ENCODE peak calls at places on chromosomes 12 and 14, in nine cellular contexts. One of them, this sample, is unnamed. For H3K27me3, the result is how much of the 10 kb centered on the place peaks cover.

GRCh38 chr12:48937170-48937569 is 11.9 kb upstream of the FKBP11 start:
- DNase-seq in heart left ventricle: no peak
- DNase-seq in breast epithelium: no peak
- DNase-seq in sigmoid colon: no peak
- DNase-seq in IMR-90: no peak
- DNase-seq in GM23338: peak
- DNase-seq in pancreas: no peak
- DNase-seq in endodermal cell: peak
- DNase-seq in lower lobe of right lung: no peak
- DNase-seq in this sample: no peak

GRCh38 chr14:102556098-102556677 is 36.3 kb upstream of the RCOR1 start:
- DNase-seq in heart left ventricle: no peak
- DNase-seq in breast epithelium: no peak
- DNase-seq in sigmoid colon: no peak
- DNase-seq in IMR-90: no peak
- DNase-seq in GM23338: no peak
- DNase-seq in pancreas: peak
- DNase-seq in endodermal cell: peak
- DNase-seq in lower lobe of right lung: no peak
- DNase-seq in this sample: no peak

GRCh38 chr14:100698066-100698465 is 28.6 kb upstream of the DLK1 start:
- DNase-seq in heart left ventricle: no peak
- DNase-seq in breast epithelium: no peak
- DNase-seq in sigmoid colon: no peak
- DNase-seq in IMR-90: no peak
- DNase-seq in GM23338: no peak
- DNase-seq in pancreas: peak
- DNase-seq in endodermal cell: no peak
- DNase-seq in lower lobe of right lung: no peak
- DNase-seq in this sample: no peak

GRCh38 chr12:130804216-130804615 is 34.8 kb downstream of the STX2 start:
- DNase-seq in heart left ventricle: no peak
- DNase-seq in breast epithelium: no peak
- DNase-seq in sigmoid colon: no peak
- DNase-seq in IMR-90: peak
- DNase-seq in GM23338: no peak
- DNase-seq in pancreas: no peak
- DNase-seq in endodermal cell: no peak
- DNase-seq in lower lobe of right lung: no peak
- DNase-seq in this sample: no peak

GRCh38 chr12:86137936-86138335 is 118.3 kb downstream of the MGAT4C start:
- DNase-seq in heart left ventricle: no peak
- DNase-seq in breast epithelium: no peak
- DNase-seq in sigmoid colon: no peak
- DNase-seq in IMR-90: peak
- DNase-seq in GM23338: no peak
- DNase-seq in pancreas: no peak
- DNase-seq in endodermal cell: no peak
- DNase-seq in lower lobe of right lung: no peak
- DNase-seq in this sample: no peak

GRCh38 chr14:102589761-102590290 is 2.6 kb upstream of the RCOR1 start:
- DNase-seq in heart left ventricle: no peak
- DNase-seq in breast epithelium: no peak
- DNase-seq in sigmoid colon: no peak
- DNase-seq in IMR-90: no peak
- DNase-seq in GM23338: peak
- DNase-seq in pancreas: no peak
- DNase-seq in endodermal cell: no peak
- DNase-seq in lower lobe of right lung: no peak
- DNase-seq in this sample: no peak

GRCh38 chr14:22819191-22819988 is 4.2 kb upstream of the SLC7A7 start:
- DNase-seq in heart left ventricle: peak
- DNase-seq in breast epithelium: no peak
- DNase-seq in sigmoid colon: peak
- DNase-seq in IMR-90: peak
- DNase-seq in GM23338: peak
- DNase-seq in pancreas: peak
- DNase-seq in endodermal cell: peak
- DNase-seq in lower lobe of right lung: no peak
- DNase-seq in this sample: peak

GRCh38 chr12:57452181-57452936 is 2.7 kb upstream of the INHBE start:
- DNase-seq in heart left ventricle: peak
- DNase-seq in breast epithelium: no peak
- DNase-seq in sigmoid colon: no peak
- DNase-seq in IMR-90: peak
- DNase-seq in GM23338: peak
- DNase-seq in pancreas: no peak
- DNase-seq in endodermal cell: peak
- DNase-seq in lower lobe of right lung: no peak
- DNase-seq in this sample: no peak

GRCh38 chr12:115776399-115776798 is 501.1 kb downstream of the MED13L start:
- DNase-seq in heart left ventricle: no peak
- DNase-seq in breast epithelium: no peak
- DNase-seq in sigmoid colon: no peak
- DNase-seq in IMR-90: no peak
- DNase-seq in GM23338: no peak
- DNase-seq in pancreas: no peak
- DNase-seq in endodermal cell: no peak
- DNase-seq in lower lobe of right lung: no peak
- DNase-seq in this sample: no peak

GRCh38 chr12:51752490-51752889 is 96.0 kb downstream of the FIGNL2 start:
- DNase-seq in heart left ventricle: peak
- DNase-seq in breast epithelium: peak
- DNase-seq in sigmoid colon: peak
- DNase-seq in IMR-90: peak
- DNase-seq in GM23338: no peak
- DNase-seq in pancreas: no peak
- DNase-seq in endodermal cell: peak
- DNase-seq in lower lobe of right lung: peak
- DNase-seq in this sample: peak

GRCh38 chr12:109433618-109434017 is 43.5 kb downstream of the KCTD10 start:
- DNase-seq in heart left ventricle: peak
- DNase-seq in breast epithelium: no peak
- DNase-seq in sigmoid colon: no peak
- DNase-seq in IMR-90: no peak
- DNase-seq in GM23338: peak
- DNase-seq in pancreas: no peak
- DNase-seq in endodermal cell: peak
- DNase-seq in lower lobe of right lung: no peak
- DNase-seq in this sample: peak
- TF ChIP-seq CTCF in heart left ventricle: no peak
- TF ChIP-seq CTCF in breast epithelium: no peak
- TF ChIP-seq CTCF in sigmoid colon: peak
- TF ChIP-seq CTCF in IMR-90: no peak
- TF ChIP-seq CTCF in GM23338: peak
- TF ChIP-seq CTCF in pancreas: no peak
- TF ChIP-seq CTCF in endodermal cell: peak
- TF ChIP-seq CTCF in lower lobe of right lung: peak
- TF ChIP-seq CTCF in this sample: no peak

GRCh38 chr12:6961695-6962284 is 8.7 kb downstream of the PHB2 start:
- DNase-seq in heart left ventricle: peak
- DNase-seq in breast epithelium: peak
- DNase-seq in sigmoid colon: peak
- DNase-seq in IMR-90: peak
- DNase-seq in GM23338: peak
- DNase-seq in pancreas: peak
- DNase-seq in endodermal cell: peak
- DNase-seq in lower lobe of right lung: peak
- DNase-seq in this sample: peak
- H3K27me3 ChIP-seq in heart left ventricle: under half
- H3K27me3 ChIP-seq in breast epithelium: under half
- H3K27me3 ChIP-seq in sigmoid colon: under half
- H3K27me3 ChIP-seq in IMR-90: under half
- H3K27me3 ChIP-seq in GM23338: under half
- H3K27me3 ChIP-seq in pancreas: under half
- H3K27me3 ChIP-seq in endodermal cell: under half
- H3K27me3 ChIP-seq in lower lobe of right lung: under half
- H3K27me3 ChIP-seq in this sample: under half

DNA sequence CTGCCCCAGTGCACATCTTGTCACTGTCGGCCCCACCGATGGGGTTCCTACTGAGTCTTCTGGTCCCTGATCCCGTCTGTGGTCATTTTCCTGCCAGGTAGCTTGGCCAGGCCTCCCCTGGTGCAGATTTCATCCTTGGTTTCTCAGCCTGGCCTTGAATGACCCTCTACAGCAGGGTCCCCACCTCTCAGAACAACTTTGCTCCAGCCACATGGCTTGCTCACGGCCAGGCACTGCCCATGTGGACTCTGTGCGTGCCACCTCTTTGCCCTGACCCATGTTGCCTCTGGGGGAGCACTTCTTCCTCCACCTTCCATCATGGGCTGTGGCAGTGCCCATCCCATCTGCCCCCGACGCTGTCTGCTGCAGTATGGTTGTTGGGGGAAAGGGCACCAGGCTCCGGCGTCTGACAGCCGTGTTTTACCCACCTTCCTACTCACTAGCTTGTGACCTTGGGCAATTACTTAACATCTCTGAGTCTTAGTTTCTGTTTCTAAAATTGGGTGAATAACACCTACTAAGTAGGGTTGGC is 2.0 kb upstream of the PTPN6 start:
- DNase-seq in heart left ventricle: no peak
- DNase-seq in breast epithelium: no peak
- DNase-seq in sigmoid colon: no peak
- DNase-seq in IMR-90: no peak
- DNase-seq in GM23338: no peak
- DNase-seq in pancreas: peak
- DNase-seq in endodermal cell: no peak
- DNase-seq in lower lobe of right lung: peak
- DNase-seq in this sample: no peak
- TF ChIP-seq CTCF in heart left ventricle: no peak
- TF ChIP-seq CTCF in breast epithelium: no peak
- TF ChIP-seq CTCF in sigmoid colon: no peak
- TF ChIP-seq CTCF in IMR-90: no peak
- TF ChIP-seq CTCF in GM23338: no peak
- TF ChIP-seq CTCF in pancreas: no peak
- TF ChIP-seq CTCF in endodermal cell: peak
- TF ChIP-seq CTCF in lower lobe of right lung: peak
- TF ChIP-seq CTCF in this sample: no peak

DNA sequence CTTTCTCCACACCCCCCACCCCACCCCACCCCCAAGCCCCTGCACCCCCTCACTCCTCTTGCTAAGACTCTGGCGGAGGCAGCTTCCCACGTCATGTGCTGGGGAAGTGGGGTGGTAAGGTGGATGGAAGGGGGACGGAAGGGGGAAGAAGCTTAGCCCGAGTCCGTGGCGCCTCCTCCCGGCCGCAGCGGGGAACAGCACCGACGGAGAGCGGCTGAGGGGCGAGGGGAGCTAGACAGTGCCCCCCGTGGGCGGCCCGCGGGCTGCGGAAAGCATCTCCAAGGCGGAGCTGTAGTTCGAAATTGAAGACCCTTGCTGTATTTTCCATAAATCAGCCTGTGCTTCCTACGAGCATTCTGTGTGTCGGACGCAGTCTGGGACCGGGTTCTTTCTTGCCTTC is 608 bp upstream of the GRIN2B start:
- DNase-seq in heart left ventricle: no peak
- DNase-seq in breast epithelium: no peak
- DNase-seq in sigmoid colon: no peak
- DNase-seq in IMR-90: no peak
- DNase-seq in GM23338: peak
- DNase-seq in pancreas: no peak
- DNase-seq in endodermal cell: peak
- DNase-seq in lower lobe of right lung: no peak
- DNase-seq in this sample: no peak
- H3K27me3 ChIP-seq in heart left ventricle: half or more
- H3K27me3 ChIP-seq in breast epithelium: under half
- H3K27me3 ChIP-seq in sigmoid colon: under half
- H3K27me3 ChIP-seq in IMR-90: under half
- H3K27me3 ChIP-seq in GM23338: under half
- H3K27me3 ChIP-seq in pancreas: under half
- H3K27me3 ChIP-seq in endodermal cell: half or more
- H3K27me3 ChIP-seq in lower lobe of right lung: half or more
- H3K27me3 ChIP-seq in this sample: under half

DNA sequence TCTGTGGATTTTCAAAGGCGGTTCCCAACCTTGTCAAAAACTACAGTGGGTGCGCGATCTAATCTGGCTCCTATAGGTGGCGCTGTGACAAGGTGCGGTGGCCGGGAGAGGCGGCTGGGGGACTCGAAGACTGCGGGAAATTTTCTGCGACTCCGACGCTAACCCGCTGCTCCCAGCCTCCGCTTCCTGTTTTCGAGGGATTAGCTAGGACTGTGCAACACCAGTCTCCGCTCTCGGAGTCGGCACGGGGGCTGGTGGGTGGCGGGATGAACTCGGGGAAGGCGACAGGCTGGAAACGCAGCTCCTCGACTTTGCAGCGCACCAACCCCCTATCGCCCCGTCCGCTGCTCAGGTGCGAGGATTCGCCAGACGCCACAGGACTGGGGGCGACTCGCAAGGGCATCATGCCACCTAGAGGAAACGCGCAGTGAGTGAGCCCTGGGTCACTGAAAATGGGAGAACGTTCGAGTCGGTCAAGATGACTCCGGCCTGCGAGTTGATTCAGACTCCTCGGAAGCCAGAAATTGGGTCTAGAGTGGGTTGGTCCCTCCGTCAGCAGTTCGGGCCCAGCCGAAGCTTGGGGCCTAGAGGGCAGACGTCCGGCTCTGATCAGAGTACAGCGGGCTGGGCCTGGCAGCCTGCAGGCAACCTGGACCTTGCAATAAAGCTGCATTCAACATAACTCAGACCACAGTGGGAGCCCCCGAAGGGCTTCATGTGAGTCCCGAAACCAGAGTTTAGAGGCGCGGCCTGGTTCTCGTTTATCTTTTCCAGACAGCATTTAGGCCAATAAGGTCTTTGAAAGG is 5.5 kb upstream of the PAX9 start:
- DNase-seq in heart left ventricle: no peak
- DNase-seq in breast epithelium: no peak
- DNase-seq in sigmoid colon: no peak
- DNase-seq in IMR-90: no peak
- DNase-seq in GM23338: peak
- DNase-seq in pancreas: peak
- DNase-seq in endodermal cell: peak
- DNase-seq in lower lobe of right lung: no peak
- DNase-seq in this sample: peak
- TF ChIP-seq CTCF in heart left ventricle: peak
- TF ChIP-seq CTCF in breast epithelium: no peak
- TF ChIP-seq CTCF in sigmoid colon: no peak
- TF ChIP-seq CTCF in IMR-90: peak
- TF ChIP-seq CTCF in GM23338: peak
- TF ChIP-seq CTCF in pancreas: peak
- TF ChIP-seq CTCF in endodermal cell: peak
- TF ChIP-seq CTCF in lower lobe of right lung: peak
- TF ChIP-seq CTCF in this sample: peak